ENCODE peak calls at places on chromosomes 6 and 20, in five cellular contexts. N, X, U, P and C are unnamed samples. For H3K36me3, the result is how much of the 10 kb centered on the place peaks cover.

GRCh38 chr20:822651-823325 is 10.7 kb upstream of the FAM110A start:
- ATAC-seq in N (no peak), X (no peak), U (peak), P (no peak), C (no peak)

GRCh38 chr6:53244532-53244931 is 95.9 kb upstream of the GCM1 start:
- ATAC-seq in N (no peak), X (no peak), U (no peak), P (peak), C (no peak)

GRCh38 chr6:143098054-143098673 is 37.5 kb downstream of the AIG1 start:
- ATAC-seq in N (no peak), X (no peak), U (peak), P (peak), C (no peak)

GRCh38 chr6:126356526-126356925 is 16.6 kb downstream of the CENPW start:
- ATAC-seq in N (no peak), X (no peak), U (no peak), P (no peak), C (no peak)

GRCh38 chr6:35611235-35611634 is 77.5 kb downstream of the FKBP5 start:
- ATAC-seq in N (no peak), X (no peak), U (no peak), P (no peak), C (peak)

GRCh38 chr6:134146268-134147032 is 94.0 kb upstream of the SLC2A12 start:
- ATAC-seq in N (no peak), X (no peak), U (peak), P (no peak), C (no peak)

GRCh38 chr6:11163932-11164331 is 52.4 kb upstream of the ERVFRD-1 start:
- ATAC-seq in N (peak), X (no peak), U (no peak), P (peak), C (no peak)

GRCh38 chr6:132392792-132393191 is 8.5 kb downstream of the MOXD1 start:
- ATAC-seq in N (peak), X (no peak), U (no peak), P (peak), C (no peak)

DNA sequence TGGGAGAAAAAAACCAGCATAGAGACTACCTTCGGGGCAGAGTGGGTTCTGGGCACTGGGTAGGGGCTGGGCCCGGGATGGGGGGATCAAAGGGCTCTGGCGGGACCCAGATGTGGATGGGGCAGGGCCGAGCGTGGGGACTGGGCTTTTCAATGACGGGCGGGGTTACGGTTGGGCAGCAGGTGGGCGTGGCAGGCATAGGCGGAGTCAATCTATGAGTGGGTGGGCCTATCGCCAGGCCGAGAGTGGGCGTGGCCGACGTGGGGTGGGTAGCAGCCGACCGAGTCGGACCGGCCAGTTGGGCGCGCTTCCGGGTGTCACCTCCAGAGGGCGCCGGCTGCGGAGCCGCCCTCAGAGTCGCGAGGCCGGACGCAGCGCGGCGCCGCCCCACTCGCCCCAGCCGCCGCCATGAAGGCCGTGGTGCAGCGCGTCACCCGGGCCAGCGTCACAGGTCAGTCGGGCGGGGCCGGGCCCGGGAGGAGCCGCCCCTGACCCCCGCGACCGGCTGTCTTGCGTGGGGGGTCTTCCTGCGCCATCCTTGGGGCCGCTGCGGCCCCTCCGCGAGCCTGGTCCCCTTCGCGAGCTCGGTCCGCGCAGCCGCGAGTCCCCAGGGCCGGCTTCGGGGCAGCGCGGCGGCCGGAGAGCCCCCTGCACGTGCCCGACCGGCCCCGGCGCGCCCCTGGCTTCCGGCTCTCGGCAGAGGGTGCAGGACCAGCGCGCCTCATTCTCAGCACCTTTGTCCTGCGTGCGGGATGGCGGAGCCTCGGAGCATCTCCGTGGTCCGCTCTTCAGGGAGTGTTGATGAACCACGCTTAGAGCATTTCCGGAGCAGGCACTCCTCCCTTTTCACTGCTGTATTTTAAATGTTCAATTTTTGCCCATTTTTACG is at the start of gene DTD1:
- ATAC-seq in N (peak), X (peak), U (peak), P (peak), C (peak)
- TF ChIP-seq EP300 in N (no peak), X (no peak), U (no peak), P (no peak), C (no peak)

GRCh38 chr20:32980990-32981389 is 23.2 kb downstream of the SUN5 start:
- ATAC-seq in N (no peak), X (no peak), U (no peak), P (no peak), C (no peak)
- H3K27ac ChIP-seq in N (no peak), X (no peak), U (no peak), P (no peak), C (no peak)

GRCh38 chr6:26468829-26469228 is 11.1 kb downstream of the BTN2A1 start:
- ATAC-seq in N (no peak), X (no peak), U (peak), P (no peak), C (no peak)

GRCh38 chr6:26464416-26465131 is 6.8 kb downstream of the BTN2A1 start:
- ATAC-seq in N (no peak), X (no peak), U (no peak), P (peak), C (no peak)

GRCh38 chr6:26459023-26459810 is 1.5 kb downstream of the BTN2A1 start:
- ATAC-seq in N (no peak), X (no peak), U (no peak), P (no peak), C (no peak)

GRCh38 chr6:26465776-26466175 is 8.0 kb downstream of the BTN2A1 start:
- ATAC-seq in N (no peak), X (no peak), U (no peak), P (no peak), C (no peak)

DNA sequence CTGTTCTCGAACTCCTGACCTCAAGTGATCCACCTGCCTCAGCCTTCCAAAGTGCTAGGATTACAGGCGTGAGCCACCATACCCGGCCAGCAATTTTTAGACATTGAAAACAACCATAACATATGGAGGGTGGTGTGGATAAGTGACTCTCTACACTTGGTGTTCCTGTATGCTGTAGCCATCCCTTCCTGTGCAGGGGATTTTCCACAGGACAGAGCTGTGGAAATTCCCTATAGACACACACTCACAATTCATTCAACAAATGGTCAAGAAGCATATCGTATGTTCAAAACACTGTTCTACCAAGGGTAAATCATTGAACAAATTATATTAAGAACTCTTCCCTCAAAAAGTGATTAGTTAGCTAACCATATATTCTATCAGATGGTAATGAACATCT is 6.3 kb downstream of the BTN2A1 start:
- ATAC-seq in N (no peak), X (no peak), U (no peak), P (peak), C (no peak)
- H3K36me3 ChIP-seq in N (under half), X (half or more), U (half or more), P (under half), C (under half)

GRCh38 chr6:138576303-138576702 is 77.0 kb upstream of the NHSL1 start:
- ATAC-seq in N (no peak), X (no peak), U (no peak), P (no peak), C (no peak)
- TF ChIP-seq EP300 in N (no peak), X (no peak), U (no peak), P (no peak), C (no peak)

GRCh38 chr20:62549029-62549428 is 73.2 kb upstream of the GATA5 start:
- ATAC-seq in N (no peak), X (no peak), U (no peak), P (no peak), C (no peak)
- H3K27ac ChIP-seq in N (no peak), X (no peak), U (no peak), P (no peak), C (peak)

DNA sequence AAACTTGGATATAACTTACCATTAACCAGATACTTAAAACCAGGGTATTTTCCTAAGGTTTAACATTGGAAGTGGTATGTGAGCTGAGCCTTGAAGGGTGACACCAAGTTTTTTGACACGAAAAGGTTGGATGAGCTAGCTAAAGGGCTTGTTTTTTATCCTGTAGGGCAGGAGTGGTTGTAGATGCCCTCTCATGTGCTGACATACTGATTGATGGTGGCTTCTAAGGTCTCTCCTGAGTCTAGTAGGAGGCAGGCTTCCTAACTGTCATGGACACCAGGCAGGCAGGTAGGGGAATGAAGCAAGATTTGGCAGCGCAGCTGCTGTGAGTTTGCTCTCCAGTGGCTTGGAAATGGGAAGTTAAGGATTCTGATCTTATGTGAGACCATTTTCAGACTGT is 66.1 kb downstream of the FOXO3 start:
- ATAC-seq in N (no peak), X (no peak), U (no peak), P (no peak), C (no peak)
- H3K36me3 ChIP-seq in N (under half), X (under half), U (under half), P (under half), C (under half)

DNA sequence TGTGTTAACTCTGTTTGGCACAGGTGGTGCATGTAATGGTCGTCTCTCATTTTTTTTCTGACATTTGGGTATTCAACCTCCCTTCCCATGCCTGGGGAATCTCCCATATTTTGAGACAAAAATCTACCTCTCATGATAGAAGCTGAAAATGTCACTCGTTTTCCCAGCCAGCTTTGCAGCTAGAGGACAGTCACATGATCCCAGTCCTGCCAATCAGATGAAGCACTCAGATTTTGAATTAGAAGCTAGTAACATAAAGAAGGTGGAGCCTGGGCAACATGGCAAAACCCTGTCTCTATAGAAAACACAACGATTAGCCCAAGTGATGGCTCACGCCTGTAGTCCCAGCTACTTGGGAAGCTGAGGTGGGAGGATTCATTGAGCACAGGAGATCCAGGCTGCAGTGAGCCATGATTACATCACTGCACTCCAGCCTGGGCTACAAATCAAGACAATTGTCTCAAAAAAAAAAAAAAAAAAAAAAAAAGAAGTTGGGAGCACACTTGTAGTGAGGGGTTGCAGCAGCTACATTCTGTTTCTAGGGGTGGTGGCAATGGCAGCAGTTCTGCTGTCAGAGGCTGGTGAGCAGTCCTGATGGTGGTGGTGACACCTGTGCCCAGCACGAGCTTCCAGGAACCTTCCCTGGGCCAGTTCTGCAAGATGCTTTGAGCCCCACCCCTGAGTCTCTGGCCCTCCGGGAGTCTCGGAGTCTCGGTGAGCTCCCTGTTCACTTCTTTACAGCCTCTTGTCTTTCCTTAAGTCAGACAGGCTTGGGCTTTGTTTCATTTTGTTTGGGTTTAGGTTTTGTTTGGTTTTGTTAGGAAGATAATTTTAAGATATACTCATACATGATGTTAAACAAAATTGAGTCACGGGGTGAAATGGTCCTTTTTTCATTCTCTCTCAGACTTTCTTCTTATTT is 94.1 kb upstream of the KCNG1 start:
- ATAC-seq in N (no peak), X (no peak), U (no peak), P (no peak), C (no peak)
- TF ChIP-seq EP300 in N (no peak), X (no peak), U (no peak), P (no peak), C (no peak)

GRCh38 chr6:33316603-33317417 is 734 bp downstream of the ZBTB22 start:
- ATAC-seq in N (no peak), X (no peak), U (no peak), P (no peak), C (no peak)
- H3K27ac ChIP-seq in N (peak), X (peak), U (no peak), P (no peak), C (peak)

GRCh38 chr20:37351689-37352610 is 6.0 kb downstream of the SRC start:
- ATAC-seq in N (no peak), X (no peak), U (no peak), P (no peak), C (no peak)
- H3K36me3 ChIP-seq in N (under half), X (under half), U (under half), P (under half), C (under half)

GRCh38 chr6:137804647-137805046 is 62.4 kb upstream of the TNFAIP3 start:
- ATAC-seq in N (no peak), X (no peak), U (no peak), P (no peak), C (peak)
- TF ChIP-seq EP300 in N (no peak), X (no peak), U (no peak), P (no peak), C (peak)